ENCODE peak calls at places on chromosomes 7 and 10, in four cellular contexts. Y is heart right ventricle, D is suprapubic skin, T is left ventricle myocardium inferior. K is an unnamed sample. For H3K27me3, the result is how much of the 10 kb centered on the place peaks cover.

GRCh38 chr7:360454-361100 is 70.6 kb downstream of the FOXL3 start:
- DNase-seq in Y (no peak), D (no peak), T (peak), K (no peak)

GRCh38 chr7:2355079-2356008 is 717 bp downstream of the EIF3B start:
- DNase-seq in Y (no peak), D (no peak), T (no peak), K (no peak)

GRCh38 chr10:76454539-76455137 is 1023.2 kb downstream of the LRMDA start:
- DNase-seq in Y (no peak), D (no peak), T (no peak), K (no peak)

GRCh38 chr10:24814568-24815313 is 91.1 kb upstream of the ARHGAP21 start:
- DNase-seq in Y (no peak), D (no peak), T (no peak), K (no peak)

GRCh38 chr7:157140118-157140905 is 1.6 kb downstream of the UBE3C start:
- DNase-seq in Y (no peak), D (no peak), T (no peak), K (no peak)

GRCh38 chr10:47354162-47354561 is 6.0 kb downstream of the RBP3 start:
- DNase-seq in Y (no peak), D (peak), T (no peak), K (no peak)

GRCh38 chr7:131861620-131862346 is 305.4 kb upstream of the PODXL start:
- DNase-seq in Y (no peak), D (no peak), T (no peak), K (no peak)

GRCh38 chr10:32232378-32232777 is 114.6 kb downstream of the EPC1 start:
- DNase-seq in Y (no peak), D (no peak), T (no peak), K (no peak)

GRCh38 chr7:6035686-6036085 is 4.5 kb downstream of the ANKRD61 start:
- DNase-seq in Y (no peak), D (no peak), T (no peak), K (no peak)

GRCh38 chr10:110612073-110612472 is 32.1 kb upstream of the RBM20 start:
- DNase-seq in Y (no peak), D (no peak), T (no peak), K (no peak)

GRCh38 chr7:155506854-155507337 is 39.5 kb downstream of the CNPY1 start:
- DNase-seq in Y (no peak), D (no peak), T (no peak), K (no peak)
- H3K27me3 ChIP-seq in Y (half or more), D (half or more), T (half or more), K (under half)

DNA sequence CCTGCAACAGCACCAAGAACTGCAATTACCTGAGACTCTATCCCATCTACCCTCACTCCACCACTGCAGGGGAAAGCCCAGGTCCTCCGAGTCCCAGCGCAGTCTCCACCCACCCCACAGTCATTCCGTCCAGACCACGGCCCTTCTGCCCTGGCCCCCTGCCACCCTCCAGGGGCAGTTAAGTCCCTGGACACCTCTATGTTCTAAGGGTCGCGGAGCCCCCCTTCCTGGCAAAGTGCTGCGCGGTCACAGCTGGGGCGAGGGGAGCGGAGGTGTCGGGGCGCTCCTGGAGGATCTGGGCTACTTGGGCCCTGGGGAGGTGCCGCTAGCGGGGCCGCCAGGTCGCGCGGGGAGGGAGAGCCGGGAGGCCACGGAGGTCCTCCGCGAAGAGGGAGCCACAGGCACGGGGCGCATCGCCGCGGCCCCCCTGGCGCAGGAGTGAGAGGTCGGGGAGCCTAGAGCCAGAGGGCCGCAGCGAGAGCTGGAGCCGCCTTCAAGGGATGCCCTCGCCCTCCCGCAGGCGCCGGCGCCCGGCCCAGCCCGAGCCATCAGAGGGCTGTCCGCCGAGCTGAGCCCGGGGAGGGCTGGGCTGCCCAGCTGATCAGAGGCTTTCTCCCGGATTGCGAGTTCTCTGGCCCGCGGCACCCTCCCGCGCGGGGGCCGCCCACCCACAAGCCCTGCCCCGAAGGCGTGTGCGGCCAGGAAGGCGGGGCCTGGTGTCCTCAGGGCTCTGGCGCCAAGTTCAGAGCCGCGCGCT is 4.2 kb upstream of the ANTXRL start:
- DNase-seq in Y (peak), D (peak), T (peak), K (peak)
- H3K27me3 ChIP-seq in Y (under half), D (under half), T (under half), K (under half)

DNA sequence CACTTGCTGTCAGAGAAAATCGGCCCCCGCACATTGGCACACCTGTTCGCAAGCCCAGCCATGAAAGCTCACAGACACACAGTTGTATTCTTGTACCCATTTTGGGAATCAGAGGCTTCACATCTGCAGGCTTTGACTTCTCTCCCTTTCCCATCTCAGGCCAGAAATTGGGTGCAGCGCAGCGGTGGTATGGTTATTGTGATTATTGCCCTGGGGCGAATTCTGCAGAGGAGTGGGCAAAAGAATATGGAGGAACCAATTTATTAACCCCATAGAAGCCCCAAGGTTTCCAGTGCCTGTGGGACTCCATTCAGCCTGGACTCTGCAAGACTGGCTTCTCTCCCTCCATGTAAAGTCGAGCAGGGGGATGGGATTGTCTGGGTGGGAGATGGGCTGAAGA is 14.0 kb downstream of the TLX1 start:
- DNase-seq in Y (no peak), D (no peak), T (no peak), K (no peak)
- H3K27me3 ChIP-seq in Y (half or more), D (half or more), T (half or more), K (under half)

GRCh38 chr7:114082934-114083647 is 164.3 kb upstream of the PPP1R3A start:
- DNase-seq in Y (peak), D (peak), T (peak), K (no peak)
- H3K27me3 ChIP-seq in Y (half or more), D (half or more), T (half or more), K (under half)

GRCh38 chr7:35255909-35256876 is 2.3 kb upstream of the TBX20 start:
- DNase-seq in Y (no peak), D (no peak), T (no peak), K (no peak)
- H3K27me3 ChIP-seq in Y (half or more), D (half or more), T (half or more), K (under half)

GRCh38 chr10:133083422-133084100 is 4.2 kb upstream of the ADGRA1 start:
- DNase-seq in Y (no peak), D (no peak), T (no peak), K (no peak)

GRCh38 chr10:133081636-133082035 is 6.1 kb upstream of the ADGRA1 start:
- DNase-seq in Y (no peak), D (no peak), T (no peak), K (no peak)

GRCh38 chr10:133079836-133080682 is 7.7 kb upstream of the ADGRA1 start:
- DNase-seq in Y (no peak), D (no peak), T (no peak), K (no peak)

GRCh38 chr10:133082685-133083421 is 4.9 kb upstream of the ADGRA1 start:
- DNase-seq in Y (no peak), D (no peak), T (no peak), K (no peak)

GRCh38 chr10:133080683-133081040 is 7.1 kb upstream of the ADGRA1 start:
- DNase-seq in Y (no peak), D (no peak), T (no peak), K (no peak)
- H3K27me3 ChIP-seq in Y (half or more), D (half or more), T (half or more), K (under half)

K was measured in ascending aorta.